ENCODE peak calls at places on chromosome 9, in nine cellular contexts. M is hepatocyte, T is PC-9, G is MM.1S, K is GM23248, U is DND-41, S is keratinocyte, W is endothelial cell of umbilical vein, X is PC-3. V is an unnamed sample.

GRCh38 chr9:33234511-33235467 is 5.2 kb upstream of the SPINK4 start:
- DNase-seq in M (no peak), T (no peak), G (no peak), K (peak; percentile 40), U (no peak), S (no peak), W (no peak), X (peak; percentile 22), V (no peak)

GRCh38 chr9:109475526-109475925 is 22.6 kb downstream of the PTPN3 start:
- DNase-seq in M (no peak), T (no peak), G (no peak), K (no peak), U (no peak), S (no peak), W (no peak), X (no peak), V (no peak)

GRCh38 chr9:89770779-89771178 is 166.0 kb downstream of the GADD45G start:
- DNase-seq in M (no peak), T (no peak), G (no peak), K (no peak), U (no peak), S (no peak), W (no peak), X (no peak), V (no peak)

GRCh38 chr9:134917431-134918373 is at the start of gene FCN1:
- DNase-seq in M (no peak), T (no peak), G (no peak), K (no peak), U (no peak), S (no peak), W (no peak), X (no peak), V (no peak)

GRCh38 chr9:91845839-91846238 is 104.2 kb downstream of the ROR2 start:
- DNase-seq in M (no peak), T (no peak), G (no peak), K (peak; percentile 19), U (no peak), S (no peak), W (no peak), X (no peak), V (no peak)

GRCh38 chr9:20650750-20651299 is 28.5 kb upstream of the MLLT3 start:
- DNase-seq in M (peak; percentile 10), T (no peak), G (no peak), K (no peak), U (no peak), S (no peak), W (no peak), X (peak; percentile 29), V (no peak)

GRCh38 chr9:107487521-107488399 is 1.8 kb downstream of the KLF4 start:
- DNase-seq in M (peak; percentile 85), T (peak; percentile 77), G (no peak), K (peak; percentile 82), U (no peak), S (no peak), W (peak; percentile 72), X (peak; percentile 79), V (peak; percentile 87)

GRCh38 chr9:86908261-86908660 is 39.0 kb downstream of the GAS1 start:
- DNase-seq in M (no peak), T (no peak), G (no peak), K (no peak), U (no peak), S (no peak), W (no peak), X (no peak), V (no peak)

GRCh38 chr9:503881-504852 is 289.5 kb downstream of the DOCK8 start:
- DNase-seq in M (peak; percentile 90), T (peak; percentile 46), G (peak; percentile 88), K (peak; percentile 71), U (peak; percentile 33), S (peak; percentile 4), W (peak; percentile 58), X (peak; percentile 76), V (peak; percentile 84)

GRCh38 chr9:503331-503730 is 288.7 kb downstream of the DOCK8 start:
- DNase-seq in M (no peak), T (no peak), G (no peak), K (no peak), U (no peak), S (no peak), W (no peak), X (no peak), V (peak; percentile 26)

GRCh38 chr9:504921-505821 is 290.5 kb downstream of the DOCK8 start:
- DNase-seq in M (peak; percentile 55), T (no peak), G (no peak), K (peak; percentile 27), U (no peak), S (no peak), W (peak; percentile 6), X (peak; percentile 11), V (peak; percentile 60)
- TF ChIP-seq EZH2 in M (no peak), T (no peak), G (no peak), K (peak; percentile 41), U (no peak), S (no peak), W (peak; percentile 60), X (no peak), V (no peak)

GRCh38 chr9:17906204-17906840 is 327.5 kb downstream of the SH3GL2 start:
- DNase-seq in M (peak; percentile 53), T (no peak), G (no peak), K (peak; percentile 4), U (no peak), S (no peak), W (no peak), X (no peak), V (peak; percentile 75)

GRCh38 chr9:17900604-17901003 is 321.7 kb downstream of the SH3GL2 start:
- DNase-seq in M (no peak), T (no peak), G (no peak), K (no peak), U (no peak), S (no peak), W (no peak), X (no peak), V (no peak)

GRCh38 chr9:17906841-17907779 is 328.2 kb downstream of the SH3GL2 start:
- DNase-seq in M (peak; percentile 21), T (no peak), G (no peak), K (no peak), U (no peak), S (no peak), W (no peak), X (no peak), V (peak; percentile 68)

GRCh38 chr9:17907780-17908513 is 329.1 kb downstream of the SH3GL2 start:
- DNase-seq in M (no peak), T (no peak), G (no peak), K (no peak), U (no peak), S (no peak), W (no peak), X (no peak), V (no peak)

GRCh38 chr9:17905356-17906203 is 326.7 kb downstream of the SH3GL2 start:
- DNase-seq in M (peak; percentile 8), T (no peak), G (no peak), K (no peak), U (no peak), S (no peak), W (no peak), X (no peak), V (peak; percentile 21)
- TF ChIP-seq EZH2 in M (no peak), T (no peak), G (no peak), K (peak; percentile 8), U (no peak), S (peak; percentile 55), W (no peak), X (no peak), V (no peak)

DNA sequence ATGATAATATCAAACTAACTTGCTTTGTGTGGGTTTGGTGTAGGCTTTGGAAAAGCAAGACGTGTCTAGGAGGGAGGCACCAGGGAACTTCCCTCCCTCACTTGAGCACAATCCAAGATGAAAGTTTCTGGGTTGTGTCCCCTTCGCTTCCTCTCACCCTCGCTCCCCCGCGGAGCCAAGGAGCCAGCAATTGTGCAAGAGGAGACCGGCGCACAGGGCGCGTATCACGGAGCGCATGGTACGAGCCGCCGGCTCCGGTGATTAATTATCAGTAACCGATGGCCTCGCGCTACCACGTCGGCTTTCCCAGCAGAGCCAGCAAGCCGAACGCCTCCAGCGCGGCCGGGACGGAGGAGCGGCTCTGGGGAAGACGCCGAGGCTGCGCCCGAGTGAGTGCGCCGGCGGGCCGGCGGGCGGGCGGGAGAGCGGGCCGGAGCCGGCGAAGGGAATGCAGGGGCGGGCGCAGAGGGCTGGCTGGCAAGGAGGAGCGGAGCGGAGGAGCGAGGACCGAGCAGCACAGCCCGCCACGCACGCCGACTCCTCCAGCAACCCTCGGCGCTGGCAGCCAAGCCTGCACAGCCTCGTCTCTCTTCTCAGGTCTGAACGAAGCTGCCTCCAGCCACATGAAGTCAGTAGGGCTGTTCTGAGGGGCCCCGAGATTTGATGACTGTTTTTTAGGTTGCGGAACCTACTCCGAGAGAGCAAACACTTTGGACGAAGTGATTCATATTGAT is 143.6 kb downstream of the BNC2 start:
- DNase-seq in M (peak; percentile 74), T (peak; percentile 65), G (peak; percentile 14), K (peak; percentile 93), U (peak; percentile 22), S (no peak), W (peak; percentile 84), X (peak; percentile 71), V (peak; percentile 87)
- TF ChIP-seq EZH2 in M (no peak), T (no peak), G (no peak), K (no peak), U (peak; percentile 82), S (no peak), W (no peak), X (no peak), V (no peak)

GRCh38 chr9:136285501-136286358 is 18.2 kb downstream of the CCDC187 start:
- DNase-seq in M (no peak), T (no peak), G (no peak), K (no peak), U (no peak), S (no peak), W (no peak), X (no peak), V (no peak)

GRCh38 chr9:136284951-136285350 is 18.9 kb downstream of the CCDC187 start:
- DNase-seq in M (no peak), T (no peak), G (no peak), K (no peak), U (no peak), S (no peak), W (no peak), X (no peak), V (no peak)

GRCh38 chr9:136286359-136286986 is 17.4 kb downstream of the CCDC187 start:
- DNase-seq in M (no peak), T (no peak), G (no peak), K (no peak), U (no peak), S (no peak), W (no peak), X (no peak), V (no peak)

GRCh38 chr9:136287960-136288753 is 15.7 kb downstream of the CCDC187 start:
- DNase-seq in M (no peak), T (no peak), G (no peak), K (no peak), U (no peak), S (no peak), W (no peak), X (no peak), V (no peak)

DNA sequence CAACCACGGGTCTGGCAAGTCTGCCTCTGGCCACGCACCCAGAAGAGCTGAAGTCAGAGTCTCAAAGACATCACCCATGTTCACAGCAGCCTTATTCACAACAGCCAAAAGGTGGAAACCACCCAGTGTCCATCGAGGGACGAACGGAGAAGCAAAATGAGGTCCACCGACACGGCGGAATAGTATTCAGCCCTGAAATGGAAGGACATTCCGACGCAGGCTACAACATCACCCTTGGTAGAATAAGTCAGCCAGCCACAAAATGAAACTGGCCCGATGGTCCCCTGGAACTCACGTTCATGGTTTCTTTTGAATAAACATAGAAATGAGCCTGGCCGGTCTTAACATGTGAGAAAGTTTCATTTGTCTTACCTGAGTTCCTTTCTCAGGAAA is 16.9 kb downstream of the CCDC187 start:
- DNase-seq in M (no peak), T (no peak), G (no peak), K (no peak), U (no peak), S (no peak), W (no peak), X (no peak), V (no peak)
- TF ChIP-seq EZH2 in M (no peak), T (no peak), G (no peak), K (no peak), U (no peak), S (no peak), W (no peak), X (no peak), V (no peak)

V was measured in GM23338.